ENCODE peak calls at places on chromosome 20, in seven cellular contexts. X is activated CD4-positive, alpha-beta T cell treated with anti-CD3 and anti-CD28 coated beads, Interleukin-2, amount 50 U/mL, for 1 hour; J is mesothelial cell of epicardium; Z is upper lobe of right lung; O is GDM1; H is IMR-90; K is AG09309. S is an unnamed sample.

GRCh38 chr20:49758781-49759180 is 45.1 kb upstream of the B4GALT5 start:
- DNase-seq in X (no peak), O (no peak), J (no peak), H (no peak), Z (no peak), K (no peak), S (no peak)

GRCh38 chr20:33281550-33282146 is 1.4 kb upstream of the BPIFB1 start:
- DNase-seq in H (no peak), O (no peak), X (no peak), J (no peak), Z (no peak), K (no peak), S (no peak)

GRCh38 chr20:62710886-62711702 is 2.5 kb downstream of the NTSR1 start:
- DNase-seq in Z (no peak), J (no peak), H (peak), K (no peak), O (peak), X (no peak), S (peak)

GRCh38 chr20:25481235-25481917 is 73.9 kb downstream of the GINS1 start:
- DNase-seq in O (no peak), K (no peak), J (no peak), X (no peak), Z (no peak), H (no peak), S (no peak)

GRCh38 chr20:62413896-62414481 is 6.9 kb upstream of the CABLES2 start:
- DNase-seq in X (no peak), K (no peak), O (no peak), H (no peak), Z (no peak), J (no peak), S (no peak)

GRCh38 chr20:24735263-24735662 is 213.8 kb upstream of the CST7 start:
- DNase-seq in K (no peak), J (no peak), O (no peak), Z (no peak), X (no peak), H (no peak), S (no peak)

GRCh38 chr20:35240083-35240913 is 13.8 kb downstream of the MMP24 start:
- DNase-seq in H (no peak), Z (no peak), X (no peak), O (no peak), K (no peak), J (no peak), S (no peak)

GRCh38 chr20:37277253-37277593 is 12.2 kb upstream of the MANBAL start:
- DNase-seq in K (no peak), X (no peak), H (no peak), O (no peak), J (no peak), Z (no peak), S (no peak)

GRCh38 chr20:39112196-39112743 is 150.1 kb downstream of the DHX35 start:
- DNase-seq in H (peak), J (peak), X (no peak), O (peak), K (no peak), Z (no peak), S (peak)

GRCh38 chr20:24747881-24748595 is 201.0 kb upstream of the CST7 start:
- DNase-seq in Z (no peak), K (no peak), X (no peak), J (no peak), H (no peak), O (no peak), S (no peak)

GRCh38 chr20:46583411-46584214 is 33.2 kb upstream of the OCSTAMP start:
- DNase-seq in X (no peak), O (no peak), K (no peak), Z (no peak), H (no peak), J (no peak), S (no peak)

GRCh38 chr20:36268501-36269342 is 32.4 kb downstream of the AAR2 start:
- DNase-seq in X (no peak), K (no peak), O (no peak), H (no peak), J (no peak), Z (no peak), S (no peak)